ENCODE peak calls at places on chromosomes 16 and 17, in nine cellular contexts. R is GM13976; P is fibroblast of lung; Y is H9; D is MM.1S; M is heart left ventricle; B is WTC11; F is CD4-positive, alpha-beta T cell; U is transverse colon. N is an unnamed sample.

GRCh38 chr16:28063047-28063521 is 430 bp downstream of the GSG1L start:
- DNase-seq in R (no peak), P (no peak), Y (no peak), D (no peak), M (no peak), B (peak), F (no peak), U (no peak), N (peak)

GRCh38 chr16:85173981-85174751 is 61.9 kb upstream of the CIBAR2 start:
- DNase-seq in R (no peak), P (peak), Y (no peak), D (no peak), M (peak), B (no peak), F (no peak), U (peak), N (no peak)

GRCh38 chr17:602436-602835 is 112.2 kb downstream of the VPS53 start:
- DNase-seq in R (no peak), P (no peak), Y (no peak), D (no peak), M (no peak), B (no peak), F (no peak), U (no peak), N (no peak)

GRCh38 chr16:4661661-4662060 is 31.7 kb upstream of the NUDT16L1 start:
- DNase-seq in R (no peak), P (no peak), Y (no peak), D (no peak), M (no peak), B (no peak), F (no peak), U (no peak), N (no peak)

GRCh38 chr17:47918003-47918402 is 22.0 kb downstream of the SP2 start:
- DNase-seq in R (no peak), P (no peak), Y (no peak), D (no peak), M (no peak), B (no peak), F (no peak), U (no peak), N (no peak)

GRCh38 chr17:73498176-73498575 is 146.1 kb downstream of the SDK2 start:
- DNase-seq in R (no peak), P (no peak), Y (no peak), D (no peak), M (no peak), B (no peak), F (no peak), U (no peak), N (no peak)

GRCh38 chr16:11706180-11706742 is 36.4 kb downstream of the TXNDC11 start:
- DNase-seq in R (no peak), P (peak), Y (no peak), D (peak), M (peak), B (no peak), F (no peak), U (peak), N (no peak)

GRCh38 chr16:89842471-89843408 is 14.5 kb downstream of the SPIRE2 start:
- DNase-seq in R (no peak), P (no peak), Y (peak), D (no peak), M (peak), B (no peak), F (no peak), U (no peak), N (no peak)

GRCh38 chr16:73771196-73771595 is 525.4 kb upstream of the PSMD7 start:
- DNase-seq in R (no peak), P (peak), Y (no peak), D (no peak), M (no peak), B (no peak), F (no peak), U (no peak), N (no peak)

GRCh38 chr16:78127130-78127529 is 27.7 kb downstream of the WWOX start:
- DNase-seq in R (no peak), P (peak), Y (no peak), D (no peak), M (no peak), B (no peak), F (no peak), U (no peak), N (no peak)

GRCh38 chr16:68445458-68445857 is 2.9 kb downstream of the SMPD3 start:
- DNase-seq in R (peak), P (peak), Y (peak), D (peak), M (no peak), B (peak), F (no peak), U (peak), N (peak)

GRCh38 chr17:47738178-47738577 is 5.1 kb downstream of the TBX21 start:
- DNase-seq in R (no peak), P (no peak), Y (no peak), D (no peak), M (no peak), B (no peak), F (no peak), U (no peak), N (no peak)

GRCh38 chr17:40071720-40072480 is 9.1 kb downstream of the THRA start:
- DNase-seq in R (no peak), P (peak), Y (peak), D (no peak), M (peak), B (no peak), F (no peak), U (peak), N (no peak)

GRCh38 chr16:70156207-70156978 is 17.2 kb upstream of the CLEC18C start:
- DNase-seq in R (peak), P (no peak), Y (no peak), D (no peak), M (no peak), B (no peak), F (no peak), U (no peak), N (peak)

GRCh38 chr16:87165151-87165550 is 152.0 kb downstream of the C16orf95 start:
- DNase-seq in R (no peak), P (no peak), Y (no peak), D (no peak), M (no peak), B (no peak), F (no peak), U (no peak), N (no peak)

GRCh38 chr17:880074-880870 is 98.1 kb downstream of the MRM3 start:
- DNase-seq in R (no peak), P (no peak), Y (no peak), D (no peak), M (peak), B (no peak), F (no peak), U (no peak), N (no peak)

GRCh38 chr17:8496081-8496480 is 60.4 kb downstream of the NDEL1 start:
- DNase-seq in R (no peak), P (no peak), Y (no peak), D (no peak), M (no peak), B (no peak), F (no peak), U (no peak), N (no peak)

GRCh38 chr16:54931041-54931756 is 534 bp downstream of the IRX5 start:
- DNase-seq in R (peak), P (no peak), Y (peak), D (peak), M (peak), B (peak), F (no peak), U (no peak), N (peak)

GRCh38 chr17:16878547-16879100 is 93.3 kb downstream of the TNFRSF13B start:
- DNase-seq in R (no peak), P (no peak), Y (peak), D (no peak), M (no peak), B (no peak), F (no peak), U (no peak), N (no peak)

GRCh38 chr17:40517286-40517662 is 15.9 kb upstream of the TNS4 start:
- DNase-seq in R (no peak), P (no peak), Y (no peak), D (no peak), M (no peak), B (no peak), F (no peak), U (no peak), N (no peak)

GRCh38 chr17:39913989-39914388 is 4.4 kb downstream of the GSDMB start:
- DNase-seq in R (no peak), P (no peak), Y (no peak), D (no peak), M (no peak), B (no peak), F (no peak), U (no peak), N (no peak)

GRCh38 chr17:16622540-16623277 is 30.9 kb downstream of the ZNF624 start:
- DNase-seq in R (no peak), P (no peak), Y (no peak), D (no peak), M (no peak), B (no peak), F (no peak), U (no peak), N (no peak)

GRCh38 chr17:32192379-32192778 is 50.1 kb downstream of the RHOT1 start:
- DNase-seq in R (no peak), P (peak), Y (no peak), D (no peak), M (no peak), B (no peak), F (no peak), U (no peak), N (no peak)

GRCh38 chr17:78474631-78475146 is 96.2 kb downstream of the PGS1 start:
- DNase-seq in R (peak), P (no peak), Y (no peak), D (peak), M (no peak), B (no peak), F (no peak), U (peak), N (peak)

GRCh38 chr17:70078994-70079531 is 4.0 kb downstream of the KCNJ16 start:
- DNase-seq in R (no peak), P (no peak), Y (no peak), D (no peak), M (no peak), B (no peak), F (no peak), U (no peak), N (no peak)

GRCh38 chr17:60601443-60602384 is 1.7 kb downstream of the PPM1D start:
- DNase-seq in R (peak), P (peak), Y (peak), D (peak), M (peak), B (peak), F (no peak), U (peak), N (peak)
- TF ChIP-seq CTCF in R (no peak), P (no peak), Y (peak), D (no peak), M (no peak), B (no peak), F (peak), U (no peak), N (no peak)

GRCh38 chr17:63181856-63182255 is 215.8 kb downstream of the TANC2 start:
- DNase-seq in R (no peak), P (no peak), Y (no peak), D (no peak), M (no peak), B (no peak), F (no peak), U (no peak), N (no peak)
- TF ChIP-seq CTCF in R (no peak), P (no peak), Y (no peak), D (no peak), M (no peak), B (no peak), F (no peak), U (no peak), N (no peak)

GRCh38 chr17:45221081-45221996 is at the start of gene FMNL1:
- DNase-seq in R (peak), P (no peak), Y (no peak), D (peak), M (peak), B (peak), F (peak), U (peak), N (peak)
- TF ChIP-seq CTCF in R (no peak), P (no peak), Y (no peak), D (no peak), M (no peak), B (no peak), F (no peak), U (no peak), N (no peak)

DNA sequence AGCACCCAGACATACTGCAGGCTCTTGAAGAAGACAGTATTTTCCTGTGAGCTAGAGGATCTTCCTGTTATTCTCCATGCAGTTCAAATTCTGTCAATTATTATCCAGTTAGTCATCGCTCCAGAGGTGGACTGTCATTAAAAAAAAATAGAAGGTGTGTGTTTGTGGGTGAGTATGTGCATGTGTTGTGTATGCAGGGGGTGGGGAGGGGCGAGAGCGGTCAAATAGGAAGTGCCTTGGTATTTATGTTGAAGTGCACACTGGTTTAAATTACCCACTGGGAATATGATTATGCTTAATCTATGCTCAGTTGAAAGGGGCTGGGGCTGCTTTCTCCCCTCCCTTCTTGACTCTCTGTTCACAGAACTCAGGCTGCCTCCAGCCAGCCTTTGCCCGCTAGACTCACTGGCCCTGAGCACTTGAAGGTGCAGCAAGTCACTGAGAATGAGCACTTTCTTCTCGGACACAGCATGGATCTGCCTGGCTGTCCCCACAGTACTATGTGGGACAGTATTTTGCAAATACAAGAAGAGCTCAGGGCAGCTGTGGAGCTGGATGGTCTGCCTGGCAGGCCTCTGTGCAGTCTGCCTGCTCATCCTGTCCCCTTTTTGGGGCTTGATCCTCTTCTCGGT is at the start of gene HSD17B2:
- DNase-seq in R (no peak), P (no peak), Y (no peak), D (no peak), M (no peak), B (no peak), F (no peak), U (peak), N (no peak)
- TF ChIP-seq CTCF in R (no peak), P (no peak), Y (no peak), D (no peak), M (no peak), B (no peak), F (no peak), U (no peak), N (no peak)

N was measured in GM20000.